ENCODE peak calls at places on chromosomes 2 and 18, in four cellular contexts. Z, D, R and Q are unnamed samples.

GRCh38 chr18:331231-331771 is 63.5 kb upstream of the THOC1 start:
- DNase-seq in Z (no peak), D (no peak), R (no peak), Q (no peak)

GRCh38 chr2:70340921-70341765 is 39.3 kb upstream of the FAM136A start:
- DNase-seq in Z (peak), D (peak), R (peak), Q (no peak)

GRCh38 chr18:58135806-58136331 is 91.8 kb downstream of the NEDD4L start:
- DNase-seq in Z (peak), D (peak), R (peak), Q (peak)

GRCh38 chr2:132589060-132589765 is 80.8 kb downstream of the LYPD1 start:
- DNase-seq in Z (no peak), D (no peak), R (no peak), Q (no peak)

GRCh38 chr2:218003265-218003950 is 613 bp upstream of the TNS1 start:
- DNase-seq in Z (no peak), D (peak), R (no peak), Q (no peak)

GRCh38 chr18:28065031-28065792 is 111.7 kb downstream of the CDH2 start:
- DNase-seq in Z (peak), D (peak), R (peak), Q (no peak)

GRCh38 chr18:50726960-50727589 is 92.7 kb downstream of the MRO start:
- DNase-seq in Z (no peak), D (no peak), R (no peak), Q (no peak)

GRCh38 chr2:105515581-105516415 is 116.9 kb upstream of the FHL2 start:
- DNase-seq in Z (no peak), D (no peak), R (peak), Q (peak)

DNA sequence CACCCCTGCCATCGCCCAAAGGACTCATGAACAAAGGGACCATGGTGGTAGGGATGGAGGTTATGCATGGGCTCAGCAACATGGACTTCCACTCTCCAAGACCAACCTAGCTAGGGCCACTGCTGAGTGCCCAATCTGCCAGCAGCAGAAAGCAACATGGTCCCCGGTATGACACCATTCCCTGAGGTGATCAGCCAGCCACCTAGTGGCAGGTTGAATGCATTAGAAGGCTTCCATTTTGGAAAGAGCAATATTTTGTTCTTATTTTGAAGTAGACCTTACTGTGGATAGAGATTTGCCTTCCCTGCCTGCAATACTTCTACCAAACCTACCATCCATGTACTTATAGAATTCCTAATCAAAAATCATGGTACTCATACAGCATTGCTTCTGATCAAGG is 99.8 kb downstream of the METTL4 start:
- DNase-seq in Z (peak), D (no peak), R (no peak), Q (no peak)
- TF ChIP-seq CTCF in Z (peak), D (no peak), R (no peak), Q (no peak)

GRCh38 chr2:215553946-215554345 is 118.1 kb upstream of the FN1 start:
- DNase-seq in Z (no peak), D (no peak), R (no peak), Q (no peak)
- TF ChIP-seq CTCF in Z (peak), D (no peak), R (no peak), Q (no peak)

DNA sequence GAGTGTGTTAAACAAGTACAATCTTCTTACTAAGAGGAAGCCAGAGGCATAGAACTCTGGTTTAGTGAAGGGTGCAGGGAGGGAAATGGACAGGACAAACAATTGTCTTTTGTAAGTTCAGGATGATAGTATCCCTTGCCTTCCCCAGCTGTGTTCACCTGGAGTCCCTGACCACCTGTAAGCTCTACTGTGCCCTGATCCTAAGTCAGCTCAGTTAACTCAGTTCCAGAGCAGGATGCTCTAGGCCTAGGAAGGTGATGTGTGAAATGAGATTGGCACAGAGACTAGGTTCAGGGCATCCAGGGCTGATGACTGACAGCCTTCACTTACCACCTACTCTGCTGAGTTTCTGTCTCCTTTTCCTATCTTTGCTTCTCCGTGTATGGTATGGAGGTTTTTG is 333.0 kb downstream of the SUCLG1 start:
- DNase-seq in Z (no peak), D (no peak), R (no peak), Q (no peak)
- TF ChIP-seq CTCF in Z (no peak), D (no peak), R (no peak), Q (no peak)

GRCh38 chr2:158187908-158188307 is 86.2 kb downstream of the UPP2 start:
- DNase-seq in Z (no peak), D (no peak), R (no peak), Q (no peak)

GRCh38 chr2:158184001-158184400 is 82.3 kb downstream of the UPP2 start:
- DNase-seq in Z (no peak), D (no peak), R (no peak), Q (no peak)

GRCh38 chr2:158181171-158181570 is 79.5 kb downstream of the UPP2 start:
- DNase-seq in Z (peak), D (no peak), R (no peak), Q (no peak)

GRCh38 chr2:158182681-158183350 is 81.1 kb downstream of the UPP2 start:
- DNase-seq in Z (no peak), D (no peak), R (no peak), Q (no peak)

DNA sequence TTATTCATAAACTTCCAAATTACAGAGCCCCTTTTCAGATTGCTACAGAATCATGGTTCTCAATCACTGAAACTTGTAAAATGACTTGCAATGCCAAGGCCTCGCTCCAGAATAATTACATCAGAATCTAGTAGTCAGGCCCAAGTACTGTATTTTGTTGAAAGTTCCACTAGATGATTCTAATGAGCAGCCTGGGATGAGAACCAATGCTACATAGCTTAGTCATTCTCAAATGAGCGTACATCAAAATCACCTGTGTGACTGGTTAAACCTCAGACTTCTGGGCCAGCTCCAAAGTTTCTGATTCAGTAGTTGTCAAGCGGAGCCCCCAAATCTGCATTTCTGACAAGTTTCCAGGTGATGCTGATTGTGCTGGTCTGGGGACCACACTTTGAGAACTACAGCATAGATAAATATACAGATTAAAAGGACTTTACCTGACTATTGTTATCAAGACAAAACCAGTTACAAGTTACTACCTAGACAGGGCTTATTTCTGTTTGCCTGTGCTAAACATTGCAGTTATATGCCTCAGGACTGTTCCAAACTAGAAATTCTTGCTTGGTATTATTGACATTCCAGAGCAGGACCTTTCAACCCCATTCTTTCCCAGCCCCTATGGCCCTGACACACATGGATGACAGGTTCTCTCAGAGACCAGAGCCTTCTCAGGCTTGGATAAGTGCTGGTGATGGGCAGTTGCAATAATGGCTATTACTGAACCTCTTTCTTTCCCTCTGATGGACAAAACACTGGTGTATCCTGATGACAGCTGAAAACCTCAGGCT is 83.1 kb downstream of the UPP2 start:
- DNase-seq in Z (peak), D (no peak), R (no peak), Q (no peak)
- TF ChIP-seq CTCF in Z (no peak), D (no peak), R (no peak), Q (no peak)